ENCODE peak calls at places on chromosomes 4 and X, in six cellular contexts. K, G, D, S, P and N are unnamed samples.

GRCh38 chrX:63128509-63128908 is 222.6 kb downstream of the SPIN4 start:
- DNase-seq in K (no peak), G (peak; percentile 9), D (peak; percentile 26), S (no peak), P (no peak), N (no peak)

GRCh38 chrX:50881028-50881427 is 29.5 kb upstream of the BMP15 start:
- DNase-seq in K (no peak), G (no peak), D (no peak), S (no peak), P (no peak), N (no peak)

GRCh38 chrX:16807976-16808542 is 21.8 kb downstream of the TXLNG start:
- DNase-seq in K (peak; percentile 87), G (peak; percentile 68), D (peak; percentile 26), S (no peak), P (no peak), N (no peak)

GRCh38 chr4:142480244-142480643 is 365.9 kb downstream of the INPP4B start:
- DNase-seq in K (peak; percentile 11), G (peak; percentile 37), D (no peak), S (no peak), P (peak; percentile 14), N (no peak)

GRCh38 chr4:151540728-151541437 is 131.9 kb downstream of the FHIP1A start:
- DNase-seq in K (peak; percentile 93), G (peak; percentile 86), D (no peak), S (no peak), P (no peak), N (no peak)

GRCh38 chr4:119783200-119783978 is 154.8 kb upstream of the PDE5A start:
- DNase-seq in K (no peak), G (no peak), D (no peak), S (no peak), P (no peak), N (no peak)

GRCh38 chrX:154348114-154348531 is 26.3 kb downstream of the FLNA start:
- DNase-seq in K (no peak), G (no peak), D (peak; percentile 19), S (no peak), P (no peak), N (no peak)

GRCh38 chr4:13476915-13477314 is 7.2 kb downstream of the RAB28 start:
- DNase-seq in K (peak; percentile 93), G (peak; percentile 91), D (no peak), S (no peak), P (peak; percentile 7), N (no peak)

GRCh38 chr4:89572224-89572858 is 264.6 kb downstream of the SNCA start:
- DNase-seq in K (peak; percentile 28), G (no peak), D (no peak), S (no peak), P (no peak), N (no peak)

GRCh38 chr4:99885063-99885664 is 9.1 kb downstream of the LAMTOR3 start:
- DNase-seq in K (peak; percentile 62), G (peak; percentile 38), D (peak; percentile 55), S (no peak), P (no peak), N (no peak)

GRCh38 chrX:66200855-66201795 is 37.1 kb downstream of the HEPH start:
- DNase-seq in K (peak; percentile 7), G (peak; percentile 17), D (no peak), S (no peak), P (no peak), N (no peak)

GRCh38 chr4:40388248-40388647 is 53.1 kb downstream of the CHRNA9 start:
- DNase-seq in K (no peak), G (no peak), D (peak; percentile 58), S (no peak), P (no peak), N (no peak)

GRCh38 chr4:28600958-28601357 is 1740.3 kb downstream of the STIM2 start:
- DNase-seq in K (no peak), G (no peak), D (no peak), S (no peak), P (no peak), N (no peak)

GRCh38 chr4:183798921-183799307 is 106.2 kb upstream of the STOX2 start:
- DNase-seq in K (no peak), G (no peak), D (peak; percentile 46), S (no peak), P (no peak), N (no peak)

GRCh38 chr4:6449746-6450369 is 22.6 kb downstream of the PPP2R2C start:
- DNase-seq in K (no peak), G (no peak), D (no peak), S (no peak), P (no peak), N (no peak)

GRCh38 chr4:42501624-42502401 is 104.5 kb downstream of the SHISA3 start:
- DNase-seq in K (peak; percentile 36), G (no peak), D (peak; percentile 83), S (no peak), P (no peak), N (peak; percentile 37)

GRCh38 chr4:147582386-147583077 is 34.7 kb upstream of the TMEM184C start:
- DNase-seq in K (no peak), G (peak; percentile 87), D (no peak), S (no peak), P (no peak), N (no peak)

GRCh38 chrX:154484255-154485149 is 1.9 kb downstream of the UBL4A start:
- DNase-seq in K (no peak), G (no peak), D (no peak), S (no peak), P (no peak), N (no peak)

GRCh38 chr4:115537387-115537786 is 424.0 kb upstream of the NDST4 start:
- DNase-seq in K (peak; percentile 12), G (no peak), D (no peak), S (no peak), P (no peak), N (no peak)

GRCh38 chr4:82043081-82043808 is 330.5 kb downstream of the HNRNPD start:
- DNase-seq in K (no peak), G (no peak), D (peak; percentile 76), S (no peak), P (peak; percentile 83), N (no peak)

GRCh38 chr4:47746122-47746521 is 91.7 kb downstream of the CORIN start:
- DNase-seq in K (no peak), G (no peak), D (no peak), S (no peak), P (no peak), N (no peak)

GRCh38 chr4:3769642-3770184 is 3.5 kb downstream of the ADRA2C start:
- DNase-seq in K (no peak), G (no peak), D (no peak), S (no peak), P (no peak), N (no peak)

GRCh38 chr4:114595207-114595606 is 3.4 kb upstream of the UGT8 start:
- DNase-seq in K (no peak), G (no peak), D (no peak), S (no peak), P (no peak), N (no peak)

GRCh38 chrX:54386314-54386713 is 28.5 kb upstream of the WNK3 start:
- DNase-seq in K (peak; percentile 0), G (peak; percentile 25), D (peak; percentile 12), S (no peak), P (no peak), N (no peak)

GRCh38 chr4:87270144-87270543 is 49.7 kb upstream of the KLHL8 start:
- DNase-seq in K (peak; percentile 45), G (peak; percentile 52), D (peak; percentile 67), S (peak; percentile 9), P (no peak), N (peak; percentile 18)

GRCh38 chr4:157012781-157013180 is 41.2 kb upstream of the PDGFC start:
- DNase-seq in K (peak; percentile 56), G (peak; percentile 79), D (peak; percentile 40), S (no peak), P (peak; percentile 69), N (no peak)

GRCh38 chr4:184845367-184846011 is 19.7 kb upstream of the ACSL1 start:
- DNase-seq in K (peak; percentile 77), G (peak; percentile 79), D (no peak), S (no peak), P (no peak), N (no peak)

GRCh38 chr4:121278811-121279368 is 101.9 kb downstream of the QRFPR start:
- DNase-seq in K (peak; percentile 21), G (peak; percentile 33), D (no peak), S (no peak), P (peak; percentile 19), N (no peak)

GRCh38 chr4:89906787-89907521 is 12.3 kb downstream of the MMRN1 start:
- DNase-seq in K (no peak), G (no peak), D (peak; percentile 27), S (no peak), P (no peak), N (peak; percentile 6)

GRCh38 chr4:16106956-16107355 is 23.1 kb upstream of the PROM1 start:
- DNase-seq in K (no peak), G (no peak), D (no peak), S (no peak), P (no peak), N (no peak)

GRCh38 chr4:575281-576141 is 584 bp downstream of the TMEM271 start:
- DNase-seq in K (peak; percentile 65), G (peak; percentile 44), D (peak; percentile 92), S (peak; percentile 47), P (peak; percentile 13), N (peak; percentile 58)
- H3K4me3 ChIP-seq in K (peak overlapping the region; percentile 39), G (no peak overlapping the region), D (no peak overlapping the region), S (peak overlapping the region; percentile 50), P (no peak overlapping the region), N (peak overlapping the region; percentile 49)

DNA sequence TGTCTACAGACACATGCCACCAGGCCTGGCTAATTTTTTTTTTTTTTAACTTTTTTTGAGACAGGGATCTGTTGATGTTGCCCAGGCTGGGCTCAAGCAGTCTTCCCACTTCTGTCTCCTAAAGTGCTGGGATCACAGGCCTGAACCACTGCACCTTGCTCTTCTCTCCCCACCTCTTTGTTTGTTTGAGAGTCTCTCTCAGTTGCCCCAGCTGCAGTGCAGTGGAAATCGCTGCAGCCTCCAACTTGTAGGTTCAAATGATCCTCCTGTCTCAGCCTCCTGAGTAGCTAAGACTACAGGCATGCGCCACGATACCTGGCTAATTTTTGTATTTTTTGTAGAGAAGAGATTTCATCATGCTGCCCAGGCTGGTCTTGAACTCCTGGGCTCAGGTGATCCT is 115.6 kb downstream of the LARP7 start:
- DNase-seq in K (no peak), G (no peak), D (no peak), S (no peak), P (no peak), N (no peak)
- H2BK5ac ChIP-seq in K (no peak overlapping the region), G (no peak overlapping the region), D (peak overlapping the region; percentile 100), S (peak overlapping the region; percentile 98), P (no peak overlapping the region), N (no peak overlapping the region)

GRCh38 chr4:112284662-112285411 is 867 bp downstream of the TIFA start:
- DNase-seq in K (peak; percentile 46), G (peak; percentile 24), D (no peak), S (no peak), P (peak; percentile 8), N (no peak)
- H3K4me1 ChIP-seq in K (peaks cover 9% of the 10 kb centered on the region), G (peaks cover 3% of the 10 kb centered on the region), D (no peaks in the 10 kb centered on the region), S (peaks cover 2% of the 10 kb centered on the region), P (peaks cover 3% of the 10 kb centered on the region), N (peaks cover 2% of the 10 kb centered on the region)

DNA sequence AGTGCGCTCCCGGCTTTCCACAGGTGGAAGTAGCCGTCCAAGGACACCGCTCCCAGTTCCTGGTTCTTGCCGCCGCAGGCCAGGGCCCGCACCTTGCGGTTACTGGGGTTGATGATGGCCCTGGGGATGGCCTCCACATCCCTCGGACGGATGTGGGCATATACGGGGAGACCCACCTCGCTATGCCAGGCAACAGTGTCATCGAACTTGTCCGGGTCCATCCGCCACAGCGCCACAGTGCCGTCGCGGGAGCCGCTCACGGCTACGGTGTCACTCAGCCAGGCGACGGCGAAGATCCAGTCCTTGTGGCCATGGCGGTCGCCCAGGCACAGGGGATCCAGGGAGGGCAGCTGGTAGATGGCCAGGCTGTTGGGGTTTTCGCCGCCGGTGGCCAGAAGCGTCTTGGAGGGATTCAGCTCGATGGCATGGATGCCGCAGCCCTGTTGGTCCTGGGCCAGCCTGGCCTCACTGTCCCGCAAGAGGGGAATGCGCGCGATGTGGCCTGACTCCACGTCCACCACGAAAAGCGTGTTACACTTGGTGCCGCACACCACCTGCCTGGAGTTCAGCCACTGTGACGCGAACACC is 795 bp downstream of the DCAF12L1 start:
- DNase-seq in K (no peak), G (no peak), D (no peak), S (no peak), P (no peak), N (no peak)
- H3K4me3 ChIP-seq in K (peak overlapping the region; percentile 67), G (no peak overlapping the region), D (no peak overlapping the region), S (no peak overlapping the region), P (peak overlapping the region; percentile 69), N (no peak overlapping the region)